ENCODE peak calls at places on chromosome 18, in eight cellular contexts. One of them, this sample, is unnamed.

GRCh38 chr18:61771861-61772260 is 120.9 kb downstream of the RNF152 start:
- DNase-seq in HCT116: no peak
- DNase-seq in heart left ventricle: no peak
- DNase-seq in prostate gland: no peak
- DNase-seq in tibial nerve: no peak
- DNase-seq in body of pancreas: no peak
- DNase-seq in ovary: no peak
- DNase-seq in breast epithelium: no peak
- DNase-seq in this sample: no peak

GRCh38 chr18:61764381-61764780 is 128.4 kb downstream of the RNF152 start:
- DNase-seq in HCT116: no peak
- DNase-seq in heart left ventricle: no peak
- DNase-seq in prostate gland: no peak
- DNase-seq in tibial nerve: no peak
- DNase-seq in body of pancreas: no peak
- DNase-seq in ovary: no peak
- DNase-seq in breast epithelium: no peak
- DNase-seq in this sample: no peak

GRCh38 chr18:8705941-8706544 is 687 bp downstream of the MTCL1 start:
- DNase-seq in HCT116: no peak
- DNase-seq in heart left ventricle: no peak
- DNase-seq in prostate gland: no peak
- DNase-seq in tibial nerve: no peak
- DNase-seq in body of pancreas: no peak
- DNase-seq in ovary: peak; percentile 50
- DNase-seq in breast epithelium: no peak
- DNase-seq in this sample: no peak

GRCh38 chr18:46711444-46711863 is 45.4 kb downstream of the ST8SIA5 start:
- DNase-seq in HCT116: no peak
- DNase-seq in heart left ventricle: peak; percentile 64
- DNase-seq in prostate gland: no peak
- DNase-seq in tibial nerve: no peak
- DNase-seq in body of pancreas: no peak
- DNase-seq in ovary: no peak
- DNase-seq in breast epithelium: no peak
- DNase-seq in this sample: no peak

GRCh38 chr18:57435851-57436192 is 648 bp downstream of the ONECUT2 start:
- DNase-seq in HCT116: no peak
- DNase-seq in heart left ventricle: no peak
- DNase-seq in prostate gland: no peak
- DNase-seq in tibial nerve: no peak
- DNase-seq in body of pancreas: no peak
- DNase-seq in ovary: no peak
- DNase-seq in breast epithelium: no peak
- DNase-seq in this sample: no peak

GRCh38 chr18:51867767-51868166 is 472.2 kb upstream of the DCC start:
- DNase-seq in HCT116: no peak
- DNase-seq in heart left ventricle: no peak
- DNase-seq in prostate gland: no peak
- DNase-seq in tibial nerve: no peak
- DNase-seq in body of pancreas: no peak
- DNase-seq in ovary: no peak
- DNase-seq in breast epithelium: no peak
- DNase-seq in this sample: peak; percentile 26

GRCh38 chr18:65608471-65608870 is 142.3 kb upstream of the CDH7 start:
- DNase-seq in HCT116: no peak
- DNase-seq in heart left ventricle: no peak
- DNase-seq in prostate gland: no peak
- DNase-seq in tibial nerve: no peak
- DNase-seq in body of pancreas: no peak
- DNase-seq in ovary: no peak
- DNase-seq in breast epithelium: no peak
- DNase-seq in this sample: no peak

GRCh38 chr18:72542993-72543361 is 1.2 kb downstream of the CBLN2 start:
- DNase-seq in HCT116: no peak
- DNase-seq in heart left ventricle: no peak
- DNase-seq in prostate gland: no peak
- DNase-seq in tibial nerve: no peak
- DNase-seq in body of pancreas: no peak
- DNase-seq in ovary: no peak
- DNase-seq in breast epithelium: no peak
- DNase-seq in this sample: no peak

GRCh38 chr18:2411381-2411977 is 159.8 kb downstream of the METTL4 start:
- DNase-seq in HCT116: no peak
- DNase-seq in heart left ventricle: no peak
- DNase-seq in prostate gland: no peak
- DNase-seq in tibial nerve: no peak
- DNase-seq in body of pancreas: no peak
- DNase-seq in ovary: no peak
- DNase-seq in breast epithelium: no peak
- DNase-seq in this sample: no peak

GRCh38 chr18:32759768-32760167 is 13.1 kb downstream of the KLHL14 start:
- DNase-seq in HCT116: no peak
- DNase-seq in heart left ventricle: no peak
- DNase-seq in prostate gland: no peak
- DNase-seq in tibial nerve: no peak
- DNase-seq in body of pancreas: no peak
- DNase-seq in ovary: no peak
- DNase-seq in breast epithelium: no peak
- DNase-seq in this sample: no peak

GRCh38 chr18:62066121-62066818 is 120.6 kb downstream of the PIGN start:
- DNase-seq in HCT116: no peak
- DNase-seq in heart left ventricle: no peak
- DNase-seq in prostate gland: no peak
- DNase-seq in tibial nerve: no peak
- DNase-seq in body of pancreas: no peak
- DNase-seq in ovary: no peak
- DNase-seq in breast epithelium: no peak
- DNase-seq in this sample: no peak

GRCh38 chr18:12726774-12727550 is 24.1 kb downstream of the PSMG2 start:
- DNase-seq in HCT116: peak; percentile 49
- DNase-seq in heart left ventricle: peak; percentile 49
- DNase-seq in prostate gland: peak; percentile 65
- DNase-seq in tibial nerve: peak; percentile 93
- DNase-seq in body of pancreas: peak; percentile 76
- DNase-seq in ovary: peak; percentile 38
- DNase-seq in breast epithelium: no peak
- DNase-seq in this sample: peak; percentile 85

GRCh38 chr18:23578891-23579653 is 7.2 kb downstream of the NPC1 start:
- DNase-seq in HCT116: no peak
- DNase-seq in heart left ventricle: no peak
- DNase-seq in prostate gland: no peak
- DNase-seq in tibial nerve: no peak
- DNase-seq in body of pancreas: no peak
- DNase-seq in ovary: no peak
- DNase-seq in breast epithelium: no peak
- DNase-seq in this sample: no peak

GRCh38 chr18:76496200-76496890 is 1.3 kb upstream of the ZNF516 start:
- DNase-seq in HCT116: no peak
- DNase-seq in heart left ventricle: peak; percentile 63
- DNase-seq in prostate gland: no peak
- DNase-seq in tibial nerve: peak; percentile 66
- DNase-seq in body of pancreas: peak; percentile 67
- DNase-seq in ovary: peak; percentile 89
- DNase-seq in breast epithelium: no peak
- DNase-seq in this sample: peak; percentile 91

GRCh38 chr18:9361191-9361590 is 26.6 kb downstream of the TWSG1 start:
- DNase-seq in HCT116: no peak
- DNase-seq in heart left ventricle: no peak
- DNase-seq in prostate gland: no peak
- DNase-seq in tibial nerve: no peak
- DNase-seq in body of pancreas: no peak
- DNase-seq in ovary: no peak
- DNase-seq in breast epithelium: no peak
- DNase-seq in this sample: no peak

GRCh38 chr18:3425450-3425849 is 24.5 kb upstream of the TGIF1 start:
- DNase-seq in HCT116: no peak
- DNase-seq in heart left ventricle: no peak
- DNase-seq in prostate gland: no peak
- DNase-seq in tibial nerve: no peak
- DNase-seq in body of pancreas: no peak
- DNase-seq in ovary: no peak
- DNase-seq in breast epithelium: no peak
- DNase-seq in this sample: no peak

GRCh38 chr18:45860971-45861370 is 35.5 kb downstream of the SIGLEC15 start:
- DNase-seq in HCT116: no peak
- DNase-seq in heart left ventricle: no peak
- DNase-seq in prostate gland: no peak
- DNase-seq in tibial nerve: no peak
- DNase-seq in body of pancreas: no peak
- DNase-seq in ovary: no peak
- DNase-seq in breast epithelium: no peak
- DNase-seq in this sample: no peak

GRCh38 chr18:45103319-45104070 is 422.8 kb downstream of the SETBP1 start:
- DNase-seq in HCT116: no peak
- DNase-seq in heart left ventricle: no peak
- DNase-seq in prostate gland: no peak
- DNase-seq in tibial nerve: no peak
- DNase-seq in body of pancreas: no peak
- DNase-seq in ovary: no peak
- DNase-seq in breast epithelium: no peak
- DNase-seq in this sample: no peak

GRCh38 chr18:46256078-46256477 is 151.9 kb downstream of the HAUS1 start:
- DNase-seq in HCT116: no peak
- DNase-seq in heart left ventricle: no peak
- DNase-seq in prostate gland: no peak
- DNase-seq in tibial nerve: no peak
- DNase-seq in body of pancreas: no peak
- DNase-seq in ovary: no peak
- DNase-seq in breast epithelium: no peak
- DNase-seq in this sample: no peak

GRCh38 chr18:6487027-6487426 is 72.3 kb upstream of the L3MBTL4 start:
- DNase-seq in HCT116: no peak
- DNase-seq in heart left ventricle: no peak
- DNase-seq in prostate gland: no peak
- DNase-seq in tibial nerve: no peak
- DNase-seq in body of pancreas: no peak
- DNase-seq in ovary: no peak
- DNase-seq in breast epithelium: no peak
- DNase-seq in this sample: no peak

GRCh38 chr18:64333584-64333983 is 184.7 kb upstream of the LINC00305 start:
- DNase-seq in HCT116: no peak
- DNase-seq in heart left ventricle: no peak
- DNase-seq in prostate gland: no peak
- DNase-seq in tibial nerve: no peak
- DNase-seq in body of pancreas: no peak
- DNase-seq in ovary: no peak
- DNase-seq in breast epithelium: no peak
- DNase-seq in this sample: no peak

GRCh38 chr18:56659111-56659510 is 8.0 kb downstream of the WDR7 start:
- DNase-seq in HCT116: no peak
- DNase-seq in heart left ventricle: no peak
- DNase-seq in prostate gland: no peak
- DNase-seq in tibial nerve: no peak
- DNase-seq in body of pancreas: no peak
- DNase-seq in ovary: no peak
- DNase-seq in breast epithelium: no peak
- DNase-seq in this sample: no peak

DNA sequence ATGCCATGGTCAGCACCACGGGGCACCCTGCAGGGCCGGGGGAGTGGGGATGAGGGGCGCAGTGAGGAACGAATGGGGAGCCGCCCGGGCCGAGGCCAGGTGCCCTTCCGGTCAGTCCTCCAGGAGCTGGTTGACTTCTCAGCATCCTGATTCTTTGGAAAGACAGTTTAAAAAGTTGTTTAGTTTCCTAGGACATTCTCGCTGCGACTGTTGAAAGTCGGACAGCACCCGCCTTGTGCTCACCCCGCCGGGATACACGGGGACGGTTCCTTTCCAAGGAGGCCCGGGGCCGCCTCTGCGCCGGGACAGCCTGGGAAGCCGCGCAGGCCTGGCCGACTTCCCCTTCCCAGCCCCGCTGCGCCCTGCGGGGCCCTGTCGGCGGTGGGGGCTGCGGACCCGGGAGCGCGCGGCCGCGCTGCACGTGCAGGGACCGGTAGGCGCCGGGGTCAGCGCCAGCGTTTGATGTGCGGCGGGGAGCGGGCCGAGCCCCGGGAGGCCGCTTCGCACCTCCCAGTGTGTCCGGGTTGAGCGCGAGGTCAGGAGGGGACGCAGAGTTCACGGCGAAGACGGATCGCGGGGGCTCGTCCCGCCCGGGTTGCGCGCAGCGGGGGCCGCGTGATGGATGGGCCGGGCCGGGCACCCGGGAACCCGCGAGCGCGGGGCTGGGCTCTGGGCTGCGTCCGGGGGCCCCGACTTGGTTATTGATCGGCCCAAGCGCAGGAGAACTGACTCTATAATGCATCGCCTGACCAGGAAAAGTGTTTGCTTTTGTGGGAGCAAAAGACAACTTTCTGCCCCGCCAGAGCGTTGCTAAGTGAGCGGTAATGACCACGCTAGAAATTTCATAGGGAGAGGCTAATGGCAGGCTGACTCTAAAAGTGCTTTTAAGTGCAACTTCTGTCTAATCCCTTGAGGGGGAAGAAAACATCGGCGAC is 28.0 kb upstream of the SMIM21 start:
- DNase-seq in HCT116: no peak
- DNase-seq in heart left ventricle: no peak
- DNase-seq in prostate gland: no peak
- DNase-seq in tibial nerve: no peak
- DNase-seq in body of pancreas: peak; percentile 16
- DNase-seq in ovary: peak; percentile 64
- DNase-seq in breast epithelium: no peak
- DNase-seq in this sample: peak; percentile 45
- H3K4me3 ChIP-seq in HCT116: no peak overlapping the region
- H3K4me3 ChIP-seq in heart left ventricle: peak overlapping the region; percentile 54
- H3K4me3 ChIP-seq in prostate gland: peak overlapping the region; percentile 39
- H3K4me3 ChIP-seq in tibial nerve: peak overlapping the region; percentile 46
- H3K4me3 ChIP-seq in body of pancreas: no peak overlapping the region
- H3K4me3 ChIP-seq in ovary: peak overlapping the region; percentile 51
- H3K4me3 ChIP-seq in breast epithelium: peak overlapping the region; percentile 49
- H3K4me3 ChIP-seq in this sample: peak overlapping the region; percentile 64

GRCh38 chr18:79355433-79356335 is 40.0 kb upstream of the NFATC1 start:
- DNase-seq in HCT116: no peak
- DNase-seq in heart left ventricle: no peak
- DNase-seq in prostate gland: no peak
- DNase-seq in tibial nerve: no peak
- DNase-seq in body of pancreas: no peak
- DNase-seq in ovary: no peak
- DNase-seq in breast epithelium: no peak
- DNase-seq in this sample: no peak
- TF ChIP-seq POLR2A in HCT116: no peak
- TF ChIP-seq POLR2A in heart left ventricle: no peak
- TF ChIP-seq POLR2A in prostate gland: no peak
- TF ChIP-seq POLR2A in tibial nerve: no peak
- TF ChIP-seq POLR2A in body of pancreas: no peak
- TF ChIP-seq POLR2A in ovary: no peak
- TF ChIP-seq POLR2A in breast epithelium: no peak
- TF ChIP-seq POLR2A in this sample: no peak

GRCh38 chr18:48922203-48922800 is 28.5 kb downstream of the SMAD7 start:
- DNase-seq in HCT116: no peak
- DNase-seq in heart left ventricle: no peak
- DNase-seq in prostate gland: no peak
- DNase-seq in tibial nerve: no peak
- DNase-seq in body of pancreas: no peak
- DNase-seq in ovary: no peak
- DNase-seq in breast epithelium: no peak
- DNase-seq in this sample: no peak
- H3K4me3 ChIP-seq in HCT116: no peak overlapping the region
- H3K4me3 ChIP-seq in heart left ventricle: peak overlapping the region; percentile 37
- H3K4me3 ChIP-seq in prostate gland: peak overlapping the region; percentile 29
- H3K4me3 ChIP-seq in tibial nerve: peak overlapping the region; percentile 39
- H3K4me3 ChIP-seq in body of pancreas: no peak overlapping the region
- H3K4me3 ChIP-seq in ovary: peak overlapping the region; percentile 19
- H3K4me3 ChIP-seq in breast epithelium: peak overlapping the region; percentile 34
- H3K4me3 ChIP-seq in this sample: no peak overlapping the region

GRCh38 chr18:58536187-58536516 is 92.7 kb downstream of the ALPK2 start:
- DNase-seq in HCT116: no peak
- DNase-seq in heart left ventricle: no peak
- DNase-seq in prostate gland: no peak
- DNase-seq in tibial nerve: no peak
- DNase-seq in body of pancreas: no peak
- DNase-seq in ovary: no peak
- DNase-seq in breast epithelium: no peak
- DNase-seq in this sample: no peak
- TF ChIP-seq POLR2A in HCT116: no peak
- TF ChIP-seq POLR2A in heart left ventricle: no peak
- TF ChIP-seq POLR2A in prostate gland: no peak
- TF ChIP-seq POLR2A in tibial nerve: no peak
- TF ChIP-seq POLR2A in body of pancreas: no peak
- TF ChIP-seq POLR2A in ovary: no peak
- TF ChIP-seq POLR2A in breast epithelium: no peak
- TF ChIP-seq POLR2A in this sample: no peak